ENCODE peak calls at places on chromosome 16, in ten cellular contexts. B, E, V, Y, N, X, C, Z, T and K are unnamed samples.

GRCh38 chr16:27620533-27620932 is 70.6 kb downstream of the KATNIP start:
- DNase-seq in B (no peak), E (no peak), V (no peak), Y (no peak), N (no peak), X (no peak), C (no peak), Z (no peak), T (no peak), K (no peak)

GRCh38 chr16:67100569-67101300 is 9.0 kb upstream of the PHAF1 start:
- DNase-seq in B (no peak), E (peak), V (peak), Y (peak), N (no peak), X (no peak), C (peak), Z (no peak), T (peak), K (peak)

GRCh38 chr16:85616608-85617311 is 3.6 kb downstream of the GSE1 start:
- DNase-seq in B (no peak), E (no peak), V (no peak), Y (no peak), N (no peak), X (no peak), C (peak), Z (no peak), T (no peak), K (no peak)

GRCh38 chr16:84379731-84380369 is 11.5 kb downstream of the ATP2C2 start:
- DNase-seq in B (peak), E (no peak), V (no peak), Y (no peak), N (no peak), X (no peak), C (no peak), Z (no peak), T (no peak), K (no peak)

GRCh38 chr16:73058221-73058615 is 10.3 kb upstream of the ZFHX3 start:
- DNase-seq in B (no peak), E (peak), V (peak), Y (peak), N (no peak), X (no peak), C (peak), Z (no peak), T (peak), K (peak)

GRCh38 chr16:3654249-3654991 is at the start of gene DNASE1:
- DNase-seq in B (peak), E (peak), V (peak), Y (peak), N (no peak), X (peak), C (peak), Z (peak), T (peak), K (peak)

GRCh38 chr16:3274490-3274889 is 8.8 kb upstream of the ZNF263 start:
- DNase-seq in B (no peak), E (peak), V (no peak), Y (peak), N (no peak), X (no peak), C (no peak), Z (no peak), T (no peak), K (peak)

GRCh38 chr16:9521749-9522370 is 430.4 kb downstream of the HAPSTR1 start:
- DNase-seq in B (no peak), E (peak), V (no peak), Y (no peak), N (no peak), X (no peak), C (no peak), Z (no peak), T (no peak), K (no peak)

GRCh38 chr16:49596119-49596518 is 222.5 kb downstream of the C16orf78 start:
- DNase-seq in B (peak), E (no peak), V (no peak), Y (no peak), N (no peak), X (no peak), C (peak), Z (no peak), T (no peak), K (no peak)